ENCODE peak calls at places on chromosomes 11 and 22, in nine cellular contexts. I, W, M, V, K, G, J, Q and F are unnamed samples.

GRCh38 chr11:34234086-34234740 is 123.6 kb downstream of the ABTB2 start:
- DNase-seq in I (peak; percentile 84), W (no peak), M (peak; percentile 57), V (no peak), K (peak; percentile 89), G (no peak), J (peak; percentile 68), Q (peak; percentile 67), F (no peak)

GRCh38 chr11:122963981-122964380 is 17.7 kb downstream of the BSX start:
- DNase-seq in I (no peak), W (no peak), M (no peak), V (no peak), K (no peak), G (no peak), J (no peak), Q (no peak), F (no peak)

GRCh38 chr22:45688606-45689080 is 17.0 kb downstream of the ATXN10 start:
- DNase-seq in I (peak; percentile 94), W (no peak), M (no peak), V (no peak), K (no peak), G (no peak), J (no peak), Q (no peak), F (no peak)

GRCh38 chr11:57049749-57050148 is 61.0 kb downstream of the OR5AK2 start:
- DNase-seq in I (no peak), W (no peak), M (no peak), V (no peak), K (no peak), G (no peak), J (no peak), Q (no peak), F (no peak)

GRCh38 chr11:42800041-42800440 is 511.8 kb upstream of the API5 start:
- DNase-seq in I (no peak), W (no peak), M (no peak), V (no peak), K (no peak), G (no peak), J (no peak), Q (no peak), F (no peak)

GRCh38 chr11:6755303-6755952 is 16.3 kb downstream of the OR2AG2 start:
- DNase-seq in I (peak; percentile 36), W (no peak), M (peak; percentile 48), V (no peak), K (peak; percentile 19), G (peak; percentile 10), J (no peak), Q (peak; percentile 35), F (no peak)

GRCh38 chr11:95279921-95280861 is 49.2 kb upstream of the SESN3 start:
- DNase-seq in I (no peak), W (no peak), M (peak; percentile 40), V (no peak), K (no peak), G (no peak), J (no peak), Q (no peak), F (no peak)

GRCh38 chr11:47408598-47409439 is 429 bp downstream of the SLC39A13 start:
- DNase-seq in I (peak; percentile 38), W (no peak), M (no peak), V (peak; percentile 58), K (no peak), G (no peak), J (no peak), Q (peak; percentile 24), F (peak; percentile 61)

GRCh38 chr11:7905961-7906429 is 25.1 kb downstream of the OR10A6 start:
- DNase-seq in I (no peak), W (no peak), M (no peak), V (no peak), K (no peak), G (no peak), J (no peak), Q (no peak), F (no peak)

GRCh38 chr11:10913996-10914514 is 56.2 kb upstream of the ZBED5 start:
- DNase-seq in I (no peak), W (no peak), M (no peak), V (no peak), K (no peak), G (no peak), J (no peak), Q (no peak), F (no peak)

GRCh38 chr22:30667486-30668305 is at the start of gene DUSP18:
- DNase-seq in I (peak; percentile 90), W (peak; percentile 70), M (peak; percentile 99), V (peak; percentile 87), K (peak; percentile 91), G (peak; percentile 83), J (peak; percentile 91), Q (peak; percentile 91), F (peak; percentile 97)

GRCh38 chr11:115269193-115269592 is 235.0 kb downstream of the CADM1 start:
- DNase-seq in I (no peak), W (no peak), M (no peak), V (no peak), K (no peak), G (no peak), J (no peak), Q (no peak), F (no peak)